ENCODE peak calls at places on chromosome 13, in seven cellular contexts. U, T, N, Q, A, B and R are unnamed samples.

GRCh38 chr13:37669845-37670244 is 71.3 kb upstream of the POSTN start:
- DNase-seq in Q (no peak), T (no peak), A (no peak), B (no peak), U (no peak), N (no peak), R (no peak)

GRCh38 chr13:23683084-23683483 is 112.9 kb downstream of the TNFRSF19 start:
- DNase-seq in U (no peak), A (no peak), T (no peak), N (no peak), Q (no peak), B (no peak), R (no peak)

GRCh38 chr13:100666124-100666523 is 8.5 kb downstream of the TMTC4 start:
- DNase-seq in Q (no peak), T (peak; percentile 25), N (no peak), U (no peak), B (no peak), A (no peak), R (no peak)

GRCh38 chr13:106568225-106569003 is 477 bp upstream of the ARGLU1 start:
- DNase-seq in T (no peak), A (no peak), N (no peak), U (no peak), B (no peak), Q (no peak), R (no peak)

GRCh38 chr13:93172109-93172508 is 54.5 kb upstream of the GPC6 start:
- DNase-seq in N (no peak), Q (no peak), A (no peak), B (no peak), T (no peak), U (no peak), R (no peak)

GRCh38 chr13:40368123-40368891 is 298.1 kb downstream of the FOXO1 start:
- DNase-seq in N (no peak), Q (no peak), B (no peak), U (no peak), A (no peak), T (no peak), R (no peak)

GRCh38 chr13:26050568-26051230 is 1.1 kb downstream of the SHISA2 start:
- DNase-seq in N (no peak), U (no peak), A (no peak), B (peak; percentile 49), T (no peak), Q (no peak), R (no peak)

GRCh38 chr13:26965976-26966375 is 205.4 kb upstream of the GPR12 start:
- DNase-seq in A (no peak), T (peak; percentile 83), Q (peak; percentile 63), U (peak; percentile 45), B (peak; percentile 81), N (no peak), R (no peak)

GRCh38 chr13:78194904-78195639 is 276.4 kb upstream of the EDNRB start:
- DNase-seq in B (no peak), Q (no peak), N (no peak), U (no peak), T (no peak), A (no peak), R (no peak)

GRCh38 chr13:37716395-37716794 is 117.8 kb upstream of the POSTN start:
- DNase-seq in T (no peak), N (no peak), B (no peak), A (no peak), U (no peak), Q (no peak), R (no peak)

GRCh38 chr13:42696191-42696590 is 85.2 kb upstream of the FAM216B start:
- DNase-seq in U (no peak), Q (no peak), B (no peak), T (no peak), A (no peak), N (no peak), R (no peak)

GRCh38 chr13:49783865-49784264 is 8.6 kb downstream of the KPNA3 start:
- DNase-seq in B (no peak), T (no peak), A (no peak), U (no peak), Q (no peak), N (no peak), R (no peak)

GRCh38 chr13:42547615-42548014 is 26.3 kb upstream of the TNFSF11 start:
- DNase-seq in U (no peak), Q (no peak), T (no peak), B (no peak), A (no peak), N (no peak), R (no peak)

GRCh38 chr13:87403748-87404432 is 267.3 kb upstream of the SLITRK5 start:
- DNase-seq in B (no peak), N (no peak), T (no peak), U (no peak), A (no peak), Q (no peak), R (no peak)

GRCh38 chr13:39789451-39789850 is 134.0 kb downstream of the COG6 start:
- DNase-seq in Q (no peak), N (no peak), U (no peak), A (no peak), T (no peak), B (no peak), R (no peak)

GRCh38 chr13:26867451-26868067 is 107.0 kb upstream of the GPR12 start:
- DNase-seq in A (no peak), T (no peak), N (no peak), B (no peak), U (no peak), Q (no peak), R (no peak)

GRCh38 chr13:54226866-54227265 is 1198.3 kb downstream of the OLFM4 start:
- DNase-seq in N (no peak), T (no peak), U (no peak), Q (no peak), B (no peak), A (no peak), R (no peak)

GRCh38 chr13:63026285-63026797 is 1610.7 kb upstream of the PCDH20 start:
- DNase-seq in A (no peak), N (no peak), U (no peak), T (no peak), Q (no peak), B (no peak), R (no peak)

GRCh38 chr13:51125495-51126226 is 14.6 kb upstream of the C13orf42 start:
- DNase-seq in N (no peak), B (peak; percentile 53), T (no peak), U (peak; percentile 35), Q (peak; percentile 80), A (no peak), R (no peak)

GRCh38 chr13:77062097-77062496 is 35.1 kb upstream of the FBXL3 start:
- DNase-seq in U (no peak), Q (no peak), N (no peak), B (no peak), A (no peak), T (no peak), R (no peak)
- TF ChIP-seq CTCF in U (no peak), Q (no peak), N (no peak), B (no peak), A (no peak), T (no peak), R (no peak)

DNA sequence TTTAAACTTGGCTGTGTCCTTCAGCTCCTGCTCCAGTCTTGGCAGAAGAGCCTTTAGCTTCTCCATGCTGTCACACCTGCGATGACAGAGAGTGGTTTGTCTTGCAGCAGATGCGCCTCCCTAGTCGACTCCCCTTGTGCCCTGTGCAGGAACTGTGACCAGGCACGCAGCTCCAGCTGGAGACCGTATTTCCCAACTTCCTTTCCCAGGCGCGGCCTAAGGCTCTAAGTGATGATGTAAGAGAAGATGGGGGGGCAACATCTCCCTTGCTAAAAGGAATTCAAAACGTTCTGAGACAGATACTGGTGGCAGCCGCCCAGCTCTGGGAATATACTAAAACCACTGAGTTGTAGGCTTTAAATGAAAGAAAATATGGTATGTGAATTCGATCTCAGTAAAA is 16.3 kb downstream of the DCUN1D2 start:
- DNase-seq in U (no peak), N (no peak), T (no peak), Q (peak; percentile 78), A (no peak), B (no peak), R (no peak)
- H3K36me3 ChIP-seq in U (no peaks in the 10 kb centered on the region), N (no peaks in the 10 kb centered on the region), T (no peaks in the 10 kb centered on the region), Q (no peaks in the 10 kb centered on the region), A (no peaks in the 10 kb centered on the region), B (peaks cover 14% of the 10 kb centered on the region), R (peaks cover 50% of the 10 kb centered on the region)

DNA sequence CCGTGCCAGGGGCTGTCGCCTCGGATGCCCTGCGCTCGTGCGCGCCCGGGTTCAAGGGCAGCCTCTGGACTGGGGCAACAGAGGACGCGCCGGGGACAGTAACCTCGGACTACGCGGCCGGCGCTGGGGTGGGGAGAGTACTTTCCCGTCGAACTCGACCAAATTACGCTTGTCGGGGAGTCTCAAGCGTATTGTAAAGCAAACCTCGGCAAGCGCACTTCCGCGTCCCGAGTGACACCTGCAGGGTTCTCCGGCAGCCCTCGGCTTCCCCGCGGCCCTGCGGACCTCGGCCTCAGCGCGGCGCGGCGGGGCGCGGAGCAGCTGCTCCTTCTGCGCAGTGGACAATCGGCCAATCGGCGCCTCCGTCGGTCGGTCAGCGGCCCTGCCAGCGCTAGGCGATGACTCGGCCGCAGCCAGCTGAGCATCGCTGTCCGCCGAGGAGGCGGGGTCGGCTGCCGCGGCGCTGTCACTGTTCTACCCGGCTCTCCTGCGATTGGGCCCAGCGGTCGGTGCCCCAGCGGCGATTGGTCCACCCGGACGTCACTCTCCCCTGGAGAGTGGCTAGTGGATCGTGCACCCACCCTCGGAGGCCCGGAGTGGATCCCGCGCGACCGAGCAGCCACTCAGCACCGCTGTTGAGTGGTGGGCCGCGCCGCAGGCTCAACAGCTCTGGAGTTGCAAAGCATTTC is at the start of gene SLC46A3:
- DNase-seq in N (peak; percentile 95), T (peak; percentile 98), A (peak; percentile 74), Q (peak; percentile 100), U (peak; percentile 99), B (peak; percentile 92), R (peak; percentile 98)
- TF ChIP-seq POLR2A in N (no peak), T (peak; percentile 31), A (peak; percentile 81), Q (peak; percentile 79), U (peak; percentile 81), B (no peak), R (no peak)

GRCh38 chr13:108082481-108082880 is 132.9 kb downstream of the LIG4 start:
- DNase-seq in U (no peak), Q (no peak), T (no peak), B (no peak), A (no peak), N (no peak), R (no peak)

GRCh38 chr13:108083056-108083455 is 132.3 kb downstream of the LIG4 start:
- DNase-seq in U (no peak), N (no peak), T (no peak), Q (no peak), B (no peak), A (no peak), R (no peak)

GRCh38 chr13:108087813-108088212 is 127.5 kb downstream of the LIG4 start:
- DNase-seq in U (no peak), T (no peak), Q (no peak), B (no peak), A (no peak), N (no peak), R (no peak)

GRCh38 chr13:108084840-108085239 is 130.5 kb downstream of the LIG4 start:
- DNase-seq in A (no peak), U (no peak), Q (no peak), B (no peak), N (no peak), T (no peak), R (no peak)

DNA sequence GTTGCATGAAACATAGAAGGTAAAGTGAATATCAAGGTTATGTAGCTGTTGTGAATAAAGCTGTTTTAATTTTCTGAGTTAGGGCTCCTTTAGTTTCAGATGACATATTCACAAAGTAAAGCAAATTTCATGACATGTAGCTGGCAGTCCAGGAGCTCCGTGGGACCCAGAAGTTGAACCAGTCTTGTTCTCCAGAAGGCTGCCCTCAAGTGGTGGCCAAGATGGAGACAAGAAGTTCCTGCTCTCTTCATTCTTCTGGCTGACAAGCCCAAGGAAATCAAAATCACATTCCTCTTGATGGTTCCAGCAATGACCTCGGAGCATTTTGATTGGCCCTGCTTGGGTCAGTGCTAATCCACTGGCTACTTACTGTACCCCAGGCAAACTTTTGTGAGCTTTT is 128.7 kb downstream of the LIG4 start:
- DNase-seq in T (no peak), B (no peak), Q (no peak), A (no peak), U (no peak), N (no peak), R (no peak)
- TF ChIP-seq CTCF in T (no peak), B (no peak), Q (no peak), A (no peak), U (no peak), N (no peak), R (no peak)